ENCODE peak calls at places on chromosomes 1 and 21, in seven cellular contexts. A is MG63; F is stimulated activated CD8-positive, alpha-beta memory T cell treated with anti-CD3 and anti-CD28 coated beads, Interleukin-15, amount 100 ng/mL, for 1 hour; Q is EL; T is stimulated activated CD4-positive, alpha-beta T cell treated with anti-CD3 and anti-CD28 coated beads, Interleukin-1b, Interleukin-23, amount 100 ng/mL, for 48 hours; Z is cardiac muscle cell; X is H4. L is an unnamed sample.

GRCh38 chr1:201608635-201609395 is 69.9 kb downstream of the NAV1 start:
- DNase-seq in A (peak), F (no peak), Q (no peak), T (no peak), Z (no peak), X (no peak), L (no peak)

GRCh38 chr21:41171210-41171609 is 3.2 kb downstream of the BACE2 start:
- DNase-seq in A (peak), F (no peak), Q (no peak), T (no peak), Z (no peak), X (peak), L (no peak)

GRCh38 chr1:117501275-117501674 is 104.6 kb upstream of the TENT5C start:
- DNase-seq in A (peak), F (no peak), Q (peak), T (no peak), Z (no peak), X (peak), L (no peak)

GRCh38 chr1:157284446-157284845 is 146.3 kb upstream of the ETV3 start:
- DNase-seq in A (no peak), F (no peak), Q (no peak), T (no peak), Z (no peak), X (no peak), L (no peak)

GRCh38 chr1:62906428-62906886 is 122.5 kb downstream of the ATG4C start:
- DNase-seq in A (no peak), F (no peak), Q (peak), T (no peak), Z (peak), X (no peak), L (no peak)

GRCh38 chr1:15148004-15148403 is 5.5 kb upstream of the TMEM51 start:
- DNase-seq in A (no peak), F (no peak), Q (no peak), T (no peak), Z (no peak), X (no peak), L (no peak)

GRCh38 chr1:157033357-157033876 is 12.1 kb downstream of the ARHGEF11 start:
- DNase-seq in A (no peak), F (no peak), Q (no peak), T (no peak), Z (no peak), X (no peak), L (no peak)

GRCh38 chr1:208107817-208108608 is 136.2 kb downstream of the PLXNA2 start:
- DNase-seq in A (peak), F (no peak), Q (peak), T (no peak), Z (no peak), X (peak), L (no peak)

GRCh38 chr1:12475947-12476346 is 142.1 kb downstream of the DHRS3 start:
- DNase-seq in A (no peak), F (no peak), Q (no peak), T (no peak), Z (no peak), X (peak), L (no peak)

GRCh38 chr1:206000641-206001339 is 2.4 kb downstream of the RAB7B start:
- DNase-seq in A (peak), F (no peak), Q (peak), T (peak), Z (no peak), X (no peak), L (no peak)

GRCh38 chr1:37137018-37137417 is 102.7 kb upstream of the GRIK3 start:
- DNase-seq in A (no peak), F (no peak), Q (no peak), T (no peak), Z (no peak), X (no peak), L (no peak)

GRCh38 chr1:236345728-236346127 is 48.4 kb upstream of the EDARADD start:
- DNase-seq in A (no peak), F (no peak), Q (no peak), T (no peak), Z (peak), X (no peak), L (no peak)

L was measured in NCI-H1930.